ENCODE peak calls at places on chromosomes 11 and 22, in nine cellular contexts. B is upper lobe of right lung, Q is breast epithelium, E is prostate gland, D is uterus, V is HepG2, P is tibial artery, L is body of pancreas, R is heart left ventricle. W is an unnamed sample. For H3K4me1, the result is how much of the 10 kb centered on the place peaks cover.

GRCh38 chr11:122917311-122917710 is 34.8 kb downstream of the JHY start:
- DNase-seq in B (no peak), Q (no peak), E (peak), D (peak), V (no peak), P (no peak), L (no peak), R (no peak), W (peak)

GRCh38 chr11:132718711-132719641 is 813.3 kb downstream of the OPCML start:
- DNase-seq in B (no peak), Q (no peak), E (no peak), D (no peak), V (no peak), P (no peak), L (no peak), R (no peak), W (no peak)

GRCh38 chr11:69521461-69521860 is 40.0 kb downstream of the LINC01488 start:
- DNase-seq in B (peak), Q (no peak), E (no peak), D (no peak), V (no peak), P (no peak), L (no peak), R (no peak), W (no peak)

GRCh38 chr22:49667236-49667635 is 160.4 kb downstream of the BRD1 start:
- DNase-seq in B (peak), Q (peak), E (no peak), D (no peak), V (no peak), P (peak), L (peak), R (peak), W (no peak)

GRCh38 chr22:38184788-38185187 is 3.2 kb upstream of the PLA2G6 start:
- DNase-seq in B (no peak), Q (no peak), E (no peak), D (no peak), V (no peak), P (no peak), L (no peak), R (no peak), W (no peak)

GRCh38 chr11:129460714-129461113 is 85.1 kb downstream of the BARX2 start:
- DNase-seq in B (no peak), Q (no peak), E (no peak), D (no peak), V (peak), P (no peak), L (no peak), R (no peak), W (no peak)

GRCh38 chr22:46054091-46054877 is 77.3 kb upstream of the WNT7B start:
- DNase-seq in B (no peak), Q (peak), E (no peak), D (peak), V (no peak), P (peak), L (peak), R (peak), W (no peak)

GRCh38 chr11:76239483-76240142 is 33.3 kb upstream of the WNT11 start:
- DNase-seq in B (no peak), Q (no peak), E (no peak), D (no peak), V (peak), P (no peak), L (no peak), R (peak), W (no peak)

GRCh38 chr22:40950888-40951794 is at the start of gene RBX1:
- DNase-seq in B (peak), Q (peak), E (peak), D (peak), V (peak), P (peak), L (peak), R (peak), W (peak)

GRCh38 chr11:455566-456147 is 5.6 kb downstream of the PTDSS2 start:
- DNase-seq in B (no peak), Q (no peak), E (no peak), D (no peak), V (no peak), P (no peak), L (no peak), R (peak), W (no peak)

GRCh38 chr11:67558084-67558772 is 25.4 kb upstream of the GSTP1 start:
- DNase-seq in B (peak), Q (no peak), E (no peak), D (no peak), V (peak), P (no peak), L (no peak), R (peak), W (no peak)

GRCh38 chr11:48081151-48082010 is 101.0 kb downstream of the PTPRJ start:
- DNase-seq in B (no peak), Q (no peak), E (peak), D (peak), V (no peak), P (peak), L (peak), R (peak), W (peak)

GRCh38 chr11:46894961-46895360 is 23.4 kb downstream of the LRP4 start:
- DNase-seq in B (no peak), Q (no peak), E (no peak), D (no peak), V (no peak), P (no peak), L (no peak), R (no peak), W (no peak)

DNA sequence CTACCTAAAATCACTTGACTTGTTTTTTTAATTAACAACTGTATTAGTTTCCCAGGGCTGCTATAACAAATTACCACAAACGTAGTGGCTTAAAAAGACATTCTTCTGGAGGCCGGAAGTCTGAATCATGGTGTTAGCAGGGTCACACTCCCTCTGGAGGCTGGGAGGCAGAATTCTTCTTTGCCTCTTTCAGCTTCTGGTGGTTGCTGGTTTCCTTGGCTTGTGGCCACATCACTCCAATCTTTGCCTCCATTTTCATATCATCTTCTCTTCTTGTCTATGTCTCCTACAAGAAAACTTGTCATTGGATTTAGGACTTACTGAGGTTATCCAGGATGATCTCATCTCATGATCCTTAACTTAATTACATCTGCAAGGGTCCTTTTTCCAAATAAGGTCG is 7.4 kb upstream of the INCENP start:
- DNase-seq in B (no peak), Q (no peak), E (no peak), D (no peak), V (no peak), P (no peak), L (no peak), R (no peak), W (no peak)
- TF ChIP-seq CTCF in B (no peak), Q (no peak), E (no peak), D (no peak), V (no peak), P (no peak), L (no peak), R (no peak), W (peak)

DNA sequence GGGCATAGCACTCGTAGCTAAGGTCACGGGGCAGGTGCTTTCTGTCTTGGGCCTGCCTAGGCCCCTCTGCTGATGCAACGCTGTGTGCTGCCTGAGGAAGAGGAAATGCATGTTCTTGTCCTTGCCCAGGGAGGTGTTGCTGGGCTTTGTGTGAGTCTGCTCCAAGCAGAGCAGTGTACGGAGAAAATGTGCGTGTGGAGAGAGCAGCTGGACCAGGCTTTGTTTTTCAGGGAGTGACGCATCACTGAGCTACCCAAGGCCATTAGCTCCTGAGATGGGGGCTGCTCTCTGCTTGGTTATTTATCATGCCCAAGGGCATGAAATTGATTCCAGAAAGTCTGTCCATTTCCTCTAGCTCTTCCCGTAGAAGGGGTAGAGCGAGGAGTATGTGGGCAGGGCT is 82.9 kb upstream of the THY1 start:
- DNase-seq in B (no peak), Q (no peak), E (no peak), D (no peak), V (no peak), P (no peak), L (no peak), R (no peak), W (no peak)
- H3K4me1 ChIP-seq in B (under half), Q (under half), E (under half), D (under half), V (under half), P (under half), L (under half), R (under half), W (under half)

GRCh38 chr11:9266132-9266736 is 1.1 kb upstream of the DENND5A start:
- DNase-seq in B (no peak), Q (no peak), E (no peak), D (no peak), V (peak), P (peak), L (peak), R (no peak), W (no peak)

GRCh38 chr11:9264381-9265210 is 554 bp downstream of the DENND5A start:
- DNase-seq in B (peak), Q (no peak), E (peak), D (peak), V (no peak), P (peak), L (peak), R (peak), W (peak)

GRCh38 chr11:9266926-9267325 is 1.8 kb upstream of the DENND5A start:
- DNase-seq in B (no peak), Q (no peak), E (no peak), D (no peak), V (no peak), P (peak), L (no peak), R (no peak), W (no peak)

GRCh38 chr11:9265211-9266131 is at the start of gene DENND5A:
- DNase-seq in B (peak), Q (peak), E (peak), D (peak), V (peak), P (peak), L (peak), R (peak), W (peak)

GRCh38 chr11:9263840-9264380 is 1.2 kb downstream of the DENND5A start:
- DNase-seq in B (no peak), Q (no peak), E (no peak), D (no peak), V (peak), P (no peak), L (no peak), R (no peak), W (no peak)
- H3K27ac ChIP-seq in B (peak), Q (peak), E (peak), D (peak), V (peak), P (peak), L (peak), R (peak), W (peak)

DNA sequence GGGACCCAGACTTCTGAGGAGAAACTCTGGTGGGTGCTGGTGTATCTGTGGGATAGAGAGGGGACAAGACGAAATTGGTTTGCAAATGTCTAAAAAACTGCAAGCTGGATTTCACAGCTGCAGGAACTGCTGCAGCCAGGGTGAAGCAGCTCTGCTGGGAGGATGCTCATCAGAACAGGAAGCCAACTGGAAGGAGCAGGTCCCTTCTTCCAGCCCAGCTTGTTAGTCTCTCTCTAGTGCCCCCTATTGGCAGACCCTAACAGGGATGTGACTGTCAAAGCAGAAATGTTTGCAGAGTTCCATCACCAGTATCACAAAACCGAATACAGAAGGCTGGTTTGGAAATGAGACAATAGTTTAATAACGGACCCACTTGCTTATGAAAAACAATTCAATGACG is 74.8 kb upstream of the SLC22A12 start:
- DNase-seq in B (no peak), Q (no peak), E (no peak), D (no peak), V (no peak), P (no peak), L (no peak), R (no peak), W (no peak)
- TF ChIP-seq CTCF in B (peak), Q (no peak), E (no peak), D (no peak), V (peak), P (no peak), L (no peak), R (no peak), W (peak)

GRCh38 chr11:88414385-88414861 is 76.9 kb upstream of the CTSC start:
- DNase-seq in B (no peak), Q (no peak), E (no peak), D (no peak), V (no peak), P (no peak), L (no peak), R (no peak), W (peak)

GRCh38 chr11:88414981-88415391 is 77.5 kb upstream of the CTSC start:
- DNase-seq in B (no peak), Q (no peak), E (no peak), D (no peak), V (no peak), P (no peak), L (no peak), R (no peak), W (peak)

GRCh38 chr11:88410056-88410455 is 72.5 kb upstream of the CTSC start:
- DNase-seq in B (no peak), Q (no peak), E (no peak), D (no peak), V (no peak), P (no peak), L (no peak), R (no peak), W (no peak)

GRCh38 chr11:88410636-88411035 is 73.1 kb upstream of the CTSC start:
- DNase-seq in B (no peak), Q (no peak), E (no peak), D (no peak), V (no peak), P (no peak), L (no peak), R (no peak), W (peak)

DNA sequence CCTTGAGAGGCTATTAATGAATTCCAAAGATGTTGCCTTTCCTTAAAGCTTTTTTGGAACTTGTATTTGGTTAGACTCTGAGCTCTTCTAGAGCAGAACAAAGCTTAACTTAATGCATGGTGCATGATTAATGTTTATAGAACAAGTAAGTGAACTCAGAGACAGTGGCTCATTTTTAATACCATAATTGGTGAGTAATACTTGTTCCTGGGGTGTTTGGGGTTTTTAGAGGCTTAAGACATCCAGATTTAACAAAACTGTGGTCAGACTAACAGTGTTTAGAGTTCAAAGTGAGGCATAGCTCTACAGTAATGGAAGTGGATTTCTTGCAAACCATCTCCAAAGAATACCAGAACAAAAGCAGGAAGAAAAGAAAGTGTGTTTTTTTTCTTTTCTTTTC is 73.7 kb upstream of the CTSC start:
- DNase-seq in B (no peak), Q (no peak), E (no peak), D (no peak), V (no peak), P (no peak), L (no peak), R (no peak), W (peak)
- H3K4me1 ChIP-seq in B (under half), Q (under half), E (under half), D (under half), V (under half), P (under half), L (under half), R (under half), W (under half)

GRCh38 chr11:91199866-91200265 is 977.0 kb upstream of the CHORDC1 start:
- DNase-seq in B (no peak), Q (no peak), E (no peak), D (no peak), V (no peak), P (no peak), L (no peak), R (no peak), W (no peak)
- H3K27ac ChIP-seq in B (no peak), Q (no peak), E (no peak), D (no peak), V (no peak), P (no peak), L (no peak), R (no peak), W (no peak)

GRCh38 chr22:36540867-36541642 is 12.1 kb upstream of the EIF3D start:
- DNase-seq in B (no peak), Q (no peak), E (no peak), D (no peak), V (no peak), P (no peak), L (no peak), R (no peak), W (peak)

GRCh38 chr22:36546932-36547331 is 18.0 kb upstream of the EIF3D start:
- DNase-seq in B (no peak), Q (no peak), E (no peak), D (no peak), V (peak), P (no peak), L (no peak), R (no peak), W (peak)

GRCh38 chr22:36541831-36542391 is 12.9 kb upstream of the EIF3D start:
- DNase-seq in B (no peak), Q (no peak), E (peak), D (peak), V (no peak), P (no peak), L (no peak), R (no peak), W (peak)

GRCh38 chr22:36546092-36546804 is 17.3 kb upstream of the EIF3D start:
- DNase-seq in B (no peak), Q (no peak), E (peak), D (no peak), V (peak), P (no peak), L (peak), R (peak), W (peak)

DNA sequence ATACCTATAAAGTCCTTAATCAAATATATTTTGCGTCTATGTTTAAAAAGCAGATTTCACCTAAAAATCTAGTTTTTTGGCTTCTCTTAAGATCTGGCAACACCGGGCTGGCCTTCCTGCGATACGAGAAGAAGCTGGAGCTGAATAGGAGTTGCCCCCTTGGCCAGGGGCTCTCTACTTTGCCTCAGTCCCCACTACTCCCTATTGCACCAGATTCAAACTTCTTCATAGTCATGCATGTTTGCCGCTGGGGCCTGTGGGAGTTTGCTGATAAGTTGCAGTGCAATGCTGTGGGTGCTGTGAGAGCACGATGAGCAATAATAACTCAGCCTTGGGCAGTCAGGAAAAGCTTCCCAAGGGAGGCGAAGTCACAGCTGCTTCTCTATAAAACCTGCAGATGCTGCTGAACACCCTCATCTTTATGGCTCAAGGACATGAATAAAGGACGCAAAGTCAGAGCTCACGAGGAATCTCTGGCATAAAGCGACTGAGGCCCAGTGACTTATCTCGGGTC is 15.2 kb upstream of the EIF3D start:
- DNase-seq in B (no peak), Q (no peak), E (no peak), D (no peak), V (no peak), P (no peak), L (no peak), R (no peak), W (peak)
- TF ChIP-seq CTCF in B (no peak), Q (no peak), E (no peak), D (no peak), V (no peak), P (no peak), L (no peak), R (no peak), W (no peak)

GRCh38 chr22:42711281-42711731 is 9.4 kb downstream of the A4GALT start:
- DNase-seq in B (no peak), Q (no peak), E (no peak), D (no peak), V (no peak), P (no peak), L (no peak), R (no peak), W (no peak)

GRCh38 chr22:42711895-42712837 is 8.5 kb downstream of the A4GALT start:
- DNase-seq in B (no peak), Q (no peak), E (no peak), D (no peak), V (no peak), P (no peak), L (no peak), R (peak), W (peak)

GRCh38 chr22:42704896-42705295 is 15.8 kb downstream of the A4GALT start:
- DNase-seq in B (no peak), Q (no peak), E (no peak), D (no peak), V (no peak), P (no peak), L (no peak), R (no peak), W (no peak)

GRCh38 chr22:42702675-42703074 is 18.0 kb downstream of the A4GALT start:
- DNase-seq in B (no peak), Q (no peak), E (no peak), D (no peak), V (no peak), P (no peak), L (no peak), R (no peak), W (no peak)

GRCh38 chr22:42708393-42708792 is 12.3 kb downstream of the A4GALT start:
- DNase-seq in B (no peak), Q (no peak), E (no peak), D (no peak), V (no peak), P (no peak), L (no peak), R (no peak), W (no peak)
- H3K4me1 ChIP-seq in B (under half), Q (under half), E (under half), D (under half), V (under half), P (under half), L (under half), R (under half), W (under half)